ENCODE peak calls at places on chromosomes 6 and 20, in seven cellular contexts. O is thoracic aorta; C is SJSA1; H is tibial nerve; Z is CD4-positive, alpha-beta memory T cell; A is H1; E is tibial artery. X is an unnamed sample. For H3K36me3, the result is how much of the 10 kb centered on the place peaks cover.

GRCh38 chr6:73528897-73529296 is 8.1 kb upstream of the EEF1A1 start:
- DNase-seq in O (no peak), C (no peak), H (no peak), Z (no peak), A (no peak), E (no peak), X (no peak)

GRCh38 chr6:102774326-102774725 is 1380.8 kb downstream of the GRIK2 start:
- DNase-seq in O (no peak), C (no peak), H (no peak), Z (no peak), A (no peak), E (no peak), X (no peak)

GRCh38 chr6:15299430-15300131 is 53.7 kb downstream of the JARID2 start:
- DNase-seq in O (no peak), C (no peak), H (no peak), Z (no peak), A (no peak), E (peak), X (no peak)

GRCh38 chr6:143510991-143511891 is at the start of gene FUCA2:
- DNase-seq in O (peak), C (peak), H (peak), Z (peak), A (peak), E (peak), X (peak)

GRCh38 chr6:137148291-137149076 is 25.0 kb downstream of the IL22RA2 start:
- DNase-seq in O (no peak), C (no peak), H (no peak), Z (no peak), A (no peak), E (no peak), X (no peak)

GRCh38 chr20:51810155-51811039 is 8.1 kb upstream of the SALL4 start:
- DNase-seq in O (no peak), C (no peak), H (no peak), Z (no peak), A (no peak), E (no peak), X (no peak)

GRCh38 chr6:24140572-24140971 is 14.6 kb downstream of the NRSN1 start:
- DNase-seq in O (no peak), C (no peak), H (no peak), Z (no peak), A (no peak), E (no peak), X (no peak)

GRCh38 chr6:107731422-107732319 is 92.4 kb downstream of the SCML4 start:
- DNase-seq in O (no peak), C (no peak), H (no peak), Z (peak), A (no peak), E (no peak), X (no peak)

GRCh38 chr6:166904101-166904746 is 52.1 kb downstream of the RNASET2 start:
- DNase-seq in O (no peak), C (no peak), H (no peak), Z (no peak), A (no peak), E (no peak), X (no peak)

GRCh38 chr6:130969807-130970491 is 93.1 kb downstream of the EPB41L2 start:
- DNase-seq in O (no peak), C (no peak), H (no peak), Z (no peak), A (no peak), E (peak), X (no peak)

GRCh38 chr6:3603443-3604130 is 146.7 kb upstream of the SLC22A23 start:
- DNase-seq in O (no peak), C (no peak), H (no peak), Z (no peak), A (no peak), E (no peak), X (peak)

GRCh38 chr6:150579611-150580010 is 20.1 kb upstream of the PLEKHG1 start:
- DNase-seq in O (peak), C (no peak), H (no peak), Z (no peak), A (no peak), E (peak), X (peak)

GRCh38 chr6:11270030-11271027 is 37.9 kb upstream of the NEDD9 start:
- DNase-seq in O (no peak), C (peak), H (no peak), Z (no peak), A (no peak), E (no peak), X (no peak)

GRCh38 chr6:11064836-11065235 is 20.7 kb upstream of the ELOVL2 start:
- DNase-seq in O (no peak), C (no peak), H (no peak), Z (no peak), A (no peak), E (no peak), X (no peak)

GRCh38 chr6:50791900-50792508 is 26.7 kb upstream of the TFAP2B start:
- DNase-seq in O (no peak), C (peak), H (no peak), Z (no peak), A (no peak), E (no peak), X (no peak)

GRCh38 chr20:872855-873520 is 39.5 kb downstream of the FAM110A start:
- DNase-seq in O (no peak), C (no peak), H (no peak), Z (no peak), A (peak), E (no peak), X (no peak)

GRCh38 chr6:170011233-170012142 is 260.1 kb downstream of the ERMARD start:
- DNase-seq in O (no peak), C (no peak), H (no peak), Z (no peak), A (no peak), E (no peak), X (no peak)

GRCh38 chr20:38152175-38153010 is 12.7 kb downstream of the TGM2 start:
- DNase-seq in O (peak), C (peak), H (peak), Z (no peak), A (no peak), E (peak), X (peak)

GRCh38 chr20:57437672-57438330 is 46.6 kb downstream of the RBM38 start:
- DNase-seq in O (no peak), C (no peak), H (no peak), Z (no peak), A (no peak), E (peak), X (peak)

GRCh38 chr20:57449398-57450354 is 58.5 kb downstream of the RBM38 start:
- DNase-seq in O (no peak), C (no peak), H (no peak), Z (no peak), A (no peak), E (no peak), X (no peak)

GRCh38 chr6:154928325-154928922 is 66.7 kb upstream of the TIAM2 start:
- DNase-seq in O (peak), C (peak), H (no peak), Z (peak), A (no peak), E (no peak), X (peak)

GRCh38 chr6:41824571-41825569 is 37.4 kb downstream of the TOMM6 start:
- DNase-seq in O (no peak), C (no peak), H (no peak), Z (no peak), A (no peak), E (no peak), X (no peak)

GRCh38 chr6:104509355-104509754 is 350.4 kb downstream of the HACE1 start:
- DNase-seq in O (no peak), C (no peak), H (no peak), Z (no peak), A (no peak), E (no peak), X (no peak)

GRCh38 chr20:21147593-21147992 is 21.7 kb downstream of the KIZ start:
- DNase-seq in O (no peak), C (no peak), H (no peak), Z (no peak), A (no peak), E (no peak), X (no peak)

GRCh38 chr6:41503435-41503768 is 42.8 kb upstream of the FOXP4 start:
- DNase-seq in O (no peak), C (peak), H (no peak), Z (no peak), A (no peak), E (no peak), X (no peak)

GRCh38 chr20:61640171-61640570 is 388.1 kb downstream of the CDH4 start:
- DNase-seq in O (no peak), C (no peak), H (no peak), Z (no peak), A (no peak), E (no peak), X (no peak)

GRCh38 chr6:13447949-13448724 is 39.3 kb downstream of the GFOD1 start:
- DNase-seq in O (no peak), C (no peak), H (no peak), Z (no peak), A (no peak), E (no peak), X (no peak)

GRCh38 chr20:22696759-22697158 is 112.4 kb upstream of the FOXA2 start:
- DNase-seq in O (no peak), C (no peak), H (no peak), Z (no peak), A (no peak), E (no peak), X (no peak)

GRCh38 chr6:163714179-163714578 is 299.7 kb downstream of the QKI start:
- DNase-seq in O (no peak), C (no peak), H (no peak), Z (no peak), A (no peak), E (no peak), X (no peak)

GRCh38 chr20:51613576-51613975 is 71.1 kb upstream of the NFATC2 start:
- DNase-seq in O (no peak), C (no peak), H (no peak), Z (no peak), A (no peak), E (no peak), X (no peak)

GRCh38 chr20:40682104-40683045 is 6.7 kb downstream of the MAFB start:
- DNase-seq in O (no peak), C (no peak), H (no peak), Z (no peak), A (no peak), E (peak), X (no peak)

GRCh38 chr6:169019727-169020491 is 233.7 kb downstream of the THBS2 start:
- DNase-seq in O (no peak), C (no peak), H (no peak), Z (no peak), A (peak), E (no peak), X (no peak)

GRCh38 chr6:130740308-130740707 is 86.9 kb upstream of the SMLR1 start:
- DNase-seq in O (no peak), C (no peak), H (no peak), Z (no peak), A (no peak), E (no peak), X (no peak)

GRCh38 chr6:11392778-11393507 is 144.6 kb upstream of the TMEM170B start:
- DNase-seq in O (no peak), C (no peak), H (no peak), Z (no peak), A (no peak), E (no peak), X (no peak)

GRCh38 chr6:125829433-125829832 is 38.7 kb downstream of the NCOA7 start:
- DNase-seq in O (no peak), C (no peak), H (no peak), Z (peak), A (no peak), E (no peak), X (no peak)

GRCh38 chr20:63633732-63634131 is 6.8 kb upstream of the GMEB2 start:
- DNase-seq in O (no peak), C (no peak), H (no peak), Z (no peak), A (no peak), E (no peak), X (no peak)

GRCh38 chr20:58707770-58708169 is 15.2 kb downstream of the NPEPL1 start:
- DNase-seq in O (no peak), C (no peak), H (peak), Z (no peak), A (no peak), E (no peak), X (no peak)

GRCh38 chr6:160254467-160255312 is 3.9 kb downstream of the SLC22A2 start:
- DNase-seq in O (no peak), C (no peak), H (no peak), Z (no peak), A (no peak), E (no peak), X (no peak)

GRCh38 chr20:32960849-32961731 is 43.1 kb downstream of the SUN5 start:
- DNase-seq in O (no peak), C (no peak), H (no peak), Z (no peak), A (no peak), E (peak), X (no peak)

GRCh38 chr20:25864986-25865714 is 168.5 kb upstream of the ZNF337 start:
- DNase-seq in O (no peak), C (no peak), H (no peak), Z (no peak), A (no peak), E (no peak), X (no peak)
- H3K4me3 ChIP-seq in O (peak), C (peak), H (peak), Z (no peak), A (peak), E (peak), X (peak)

DNA sequence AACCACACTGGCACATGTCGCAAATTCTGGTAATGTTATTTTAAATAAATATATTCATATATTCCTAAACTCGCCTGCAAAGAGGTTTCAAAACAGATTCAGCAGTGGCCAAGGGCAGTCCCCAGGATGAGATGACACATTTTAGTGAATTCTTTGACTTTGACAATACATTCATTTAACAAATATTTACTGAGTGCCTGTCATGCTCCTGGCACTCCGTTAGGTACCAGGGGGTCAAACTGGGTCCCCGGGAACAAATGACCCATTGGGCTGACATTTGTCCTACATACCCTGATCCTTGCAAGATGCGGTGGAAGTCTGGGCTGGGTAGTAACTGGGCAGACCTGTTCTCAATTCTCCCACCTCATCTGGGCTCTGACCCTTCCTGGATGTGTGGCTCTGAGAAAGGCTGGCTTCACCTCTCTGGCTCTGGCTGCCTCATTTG is 74.9 kb downstream of the FYN start:
- DNase-seq in O (no peak), C (no peak), H (no peak), Z (no peak), A (no peak), E (no peak), X (no peak)
- H3K36me3 ChIP-seq in O (under half), C (under half), H (under half), Z (under half), A (under half), E (under half), X (under half)

DNA sequence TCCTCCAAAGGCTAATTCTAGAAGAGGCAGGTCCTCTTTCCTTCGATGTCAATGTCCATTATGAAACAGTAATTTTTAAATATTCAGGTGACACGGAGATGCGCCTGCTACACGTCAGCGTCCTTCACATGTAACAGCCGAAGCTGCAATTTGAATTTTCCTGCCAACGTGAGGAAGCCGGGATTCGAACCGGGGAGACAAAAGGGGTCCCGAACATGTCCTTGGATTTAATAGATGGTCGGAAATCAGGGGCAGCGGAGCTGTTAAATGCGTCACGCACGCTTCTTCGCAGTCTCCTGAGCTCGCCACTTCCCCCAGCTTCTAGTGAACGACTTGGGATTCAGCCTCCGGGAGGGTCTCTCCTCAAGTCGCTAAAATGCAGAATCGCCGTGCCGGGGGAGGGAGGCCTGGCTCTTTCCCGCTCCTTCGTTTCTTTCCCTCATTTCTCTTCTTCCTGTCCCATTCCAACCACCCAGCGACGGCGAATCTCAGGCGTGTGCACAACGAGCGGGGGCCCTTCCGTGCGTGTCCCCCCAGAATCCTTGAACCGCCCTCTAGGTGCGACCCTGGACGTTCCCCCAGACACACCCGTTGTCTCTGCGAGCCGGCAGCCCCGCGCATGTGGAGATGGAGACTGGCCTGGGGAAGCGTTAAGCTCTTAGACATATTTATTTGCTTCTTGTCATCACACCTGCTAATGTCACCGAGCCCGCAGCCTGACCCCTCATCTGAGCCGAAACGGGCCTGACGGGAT is 1.3 kb upstream of the FOXC1 start:
- DNase-seq in O (no peak), C (no peak), H (no peak), Z (no peak), A (no peak), E (peak), X (no peak)
- H3K4me3 ChIP-seq in O (peak), C (peak), H (peak), Z (no peak), A (no peak), E (peak), X (peak)

GRCh38 chr20:35737865-35738333 is 4.2 kb downstream of the RBM39 start:
- DNase-seq in O (no peak), C (no peak), H (no peak), Z (no peak), A (no peak), E (no peak), X (no peak)
- H3K36me3 ChIP-seq in O (half or more), C (half or more), H (under half), Z (half or more), A (half or more), E (half or more), X (half or more)

DNA sequence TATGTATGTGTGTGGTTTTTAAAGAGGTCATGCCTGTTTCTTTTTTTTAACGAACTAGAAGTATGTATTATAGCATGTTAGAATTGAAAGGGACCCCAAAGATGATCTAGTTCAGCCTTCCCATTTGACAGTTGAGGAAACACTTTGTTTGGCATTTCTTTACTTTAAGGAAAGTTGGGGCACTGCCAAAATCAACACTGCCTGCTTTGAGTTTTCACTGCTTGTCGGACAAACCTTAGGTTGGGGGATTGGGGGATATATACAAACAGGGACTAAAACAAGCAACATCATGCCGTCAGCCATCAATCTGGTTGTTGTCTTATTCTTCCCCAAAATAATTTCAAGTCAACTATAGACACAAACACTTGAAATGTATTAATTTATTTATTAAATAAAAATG is 14.1 kb upstream of the CALHM6 start:
- DNase-seq in O (no peak), C (peak), H (no peak), Z (no peak), A (no peak), E (no peak), X (no peak)
- H3K4me3 ChIP-seq in O (no peak), C (no peak), H (no peak), Z (no peak), A (no peak), E (no peak), X (no peak)

GRCh38 chr6:81075974-81076373 is 676.5 kb downstream of the TENT5A start:
- DNase-seq in O (no peak), C (peak), H (no peak), Z (no peak), A (no peak), E (no peak), X (no peak)
- H3K36me3 ChIP-seq in O (under half), C (under half), H (under half), Z (under half), A (under half), E (under half), X (under half)

GRCh38 chr6:165664553-165665383 is 1.7 kb upstream of the PDE10A start:
- DNase-seq in O (no peak), C (no peak), H (no peak), Z (no peak), A (no peak), E (no peak), X (no peak)
- H3K4me3 ChIP-seq in O (peak), C (peak), H (no peak), Z (no peak), A (peak), E (peak), X (no peak)

GRCh38 chr6:122187186-122187585 is 212.3 kb upstream of the HSF2 start:
- DNase-seq in O (no peak), C (no peak), H (no peak), Z (no peak), A (no peak), E (no peak), X (no peak)

GRCh38 chr6:122180132-122180531 is 219.3 kb upstream of the HSF2 start:
- DNase-seq in O (no peak), C (no peak), H (no peak), Z (no peak), A (no peak), E (no peak), X (no peak)

GRCh38 chr6:122178988-122179387 is 220.5 kb upstream of the HSF2 start:
- DNase-seq in O (no peak), C (no peak), H (no peak), Z (no peak), A (no peak), E (no peak), X (no peak)

GRCh38 chr6:122184260-122184934 is 215.1 kb upstream of the HSF2 start:
- DNase-seq in O (no peak), C (peak), H (no peak), Z (no peak), A (no peak), E (no peak), X (no peak)
- H3K36me3 ChIP-seq in O (under half), C (under half), H (under half), Z (under half), A (under half), E (under half), X (under half)

X was measured in ascending aorta.